ENCODE peak calls at places on chromosomes 5 and 9, in six cellular contexts. U, H, D, E, S and G are unnamed samples.

GRCh38 chr9:2765250-2765880 is 48.1 kb downstream of the KCNV2 start:
- DNase-seq in U (no peak), S (no peak), H (no peak), D (no peak), E (no peak), G (no peak)

GRCh38 chr9:36134761-36135505 is 1.6 kb upstream of the GLIPR2 start:
- DNase-seq in D (no peak), E (no peak), H (no peak), S (no peak), U (no peak), G (no peak)

GRCh38 chr5:73027361-73027760 is 71.5 kb downstream of the FCHO2 start:
- DNase-seq in D (no peak), H (no peak), E (no peak), S (no peak), U (no peak), G (no peak)

GRCh38 chr9:101418518-101419111 is 17.0 kb downstream of the ALDOB start:
- DNase-seq in H (no peak), U (no peak), D (no peak), E (no peak), S (no peak), G (no peak)

GRCh38 chr9:2116073-2116472 is 100.9 kb downstream of the SMARCA2 start:
- DNase-seq in E (peak; percentile 35), D (no peak), U (no peak), S (no peak), H (no peak), G (no peak)

GRCh38 chr9:74867483-74867882 is 20.2 kb downstream of the TRPM6 start:
- DNase-seq in S (no peak), U (no peak), E (no peak), H (no peak), D (no peak), G (no peak)

GRCh38 chr9:127583605-127584053 is 28.4 kb upstream of the STXBP1 start:
- DNase-seq in H (no peak), D (no peak), U (no peak), E (no peak), S (no peak), G (no peak)

GRCh38 chr9:110748251-110748893 is 79.8 kb downstream of the MUSK start:
- DNase-seq in H (no peak), S (no peak), U (no peak), E (no peak), D (no peak), G (no peak)

GRCh38 chr5:132746592-132747063 is 598 bp upstream of the CCNI2 start:
- DNase-seq in U (no peak), S (no peak), H (no peak), D (no peak), E (peak; percentile 32), G (no peak)

GRCh38 chr5:77463905-77464304 is 28.2 kb downstream of the WDR41 start:
- DNase-seq in S (no peak), H (no peak), E (no peak), D (no peak), U (no peak), G (no peak)

GRCh38 chr5:5250758-5251157 is 110.6 kb downstream of the ADAMTS16 start:
- DNase-seq in H (no peak), U (no peak), E (no peak), D (no peak), S (no peak), G (no peak)

GRCh38 chr9:109381011-109381729 is 60.3 kb upstream of the EPB41L4B start:
- DNase-seq in H (no peak), E (no peak), U (no peak), S (no peak), D (no peak), G (no peak)

GRCh38 chr5:90873033-90873517 is 314.5 kb downstream of the ADGRV1 start:
- DNase-seq in E (no peak), U (no peak), S (no peak), H (no peak), D (no peak), G (no peak)

DNA sequence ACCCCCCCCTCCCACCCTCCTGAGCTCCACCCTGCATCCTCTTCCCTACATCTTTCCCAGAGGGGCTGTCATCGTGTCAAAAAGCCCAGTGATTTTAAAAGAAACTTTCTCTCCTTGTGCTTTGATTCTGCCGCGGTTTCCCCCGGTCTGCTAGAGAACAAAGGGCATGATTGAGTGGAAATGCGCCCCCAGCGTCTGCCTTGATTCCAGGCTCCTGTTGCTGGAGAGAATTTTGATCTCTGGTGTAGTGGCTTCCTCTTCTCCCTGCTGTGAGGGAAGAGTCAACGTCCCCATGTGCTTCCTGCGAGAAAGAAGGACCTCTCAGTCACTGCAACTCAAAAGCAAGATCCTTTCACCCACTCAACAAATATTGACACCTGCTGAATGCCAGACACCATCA is 61.9 kb upstream of the RAPGEF1 start:
- DNase-seq in H (no peak), E (no peak), S (no peak), U (no peak), D (no peak), G (no peak)
- TF ChIP-seq CTCF in H (no peak), E (no peak), S (no peak), U (no peak), D (no peak), G (no peak)

GRCh38 chr9:114261987-114262386 is 60.9 kb upstream of the ORM1 start:
- DNase-seq in S (no peak), H (peak; percentile 81), E (no peak), U (no peak), D (no peak), G (no peak)

GRCh38 chr9:114261026-114261425 is 61.9 kb upstream of the ORM1 start:
- DNase-seq in H (no peak), D (no peak), E (no peak), U (no peak), S (no peak), G (no peak)

GRCh38 chr9:114266969-114267368 is 55.9 kb upstream of the ORM1 start:
- DNase-seq in D (no peak), U (no peak), E (no peak), S (no peak), H (no peak), G (no peak)

GRCh38 chr9:114264806-114265550 is 57.9 kb upstream of the ORM1 start:
- DNase-seq in H (no peak), E (no peak), S (no peak), U (no peak), D (no peak), G (no peak)

DNA sequence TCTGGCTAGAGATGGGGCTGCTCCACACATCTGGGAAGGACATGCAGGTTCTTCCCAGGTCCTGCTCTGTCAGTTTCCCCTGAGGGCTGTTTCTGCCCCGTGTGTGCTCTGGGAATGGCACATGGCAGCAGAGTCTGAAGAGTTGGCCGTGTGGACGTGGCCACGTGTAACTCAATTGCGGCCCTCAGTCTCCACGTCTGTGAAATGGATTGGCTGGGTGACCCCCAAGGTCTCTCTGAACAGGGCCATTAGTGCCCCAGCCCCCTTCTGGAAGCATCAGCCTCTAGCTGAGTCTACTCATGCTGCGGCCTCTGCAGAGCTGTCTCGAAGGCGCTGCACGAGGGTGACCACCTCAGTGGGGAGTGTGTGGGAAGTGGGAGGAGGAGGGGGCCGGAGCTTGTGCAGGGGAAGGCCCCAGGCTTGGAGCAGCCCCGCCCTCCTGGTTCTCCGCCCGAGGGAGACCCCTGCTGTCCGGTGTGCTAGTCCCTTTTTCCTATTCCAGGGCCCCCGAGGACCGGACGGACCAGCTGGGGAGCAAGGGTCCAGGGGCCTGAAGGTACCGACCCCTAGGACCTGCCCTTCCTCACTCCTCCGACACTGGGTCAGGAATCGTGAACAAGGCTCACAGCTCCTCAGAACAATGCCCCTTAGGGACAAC is 58.9 kb upstream of the ORM1 start:
- DNase-seq in U (peak; percentile 52), H (no peak), D (no peak), E (no peak), S (no peak), G (no peak)
- TF ChIP-seq CTCF in U (peak; percentile 32), H (no peak), D (no peak), E (peak; percentile 27), S (no peak), G (no peak)

DNA sequence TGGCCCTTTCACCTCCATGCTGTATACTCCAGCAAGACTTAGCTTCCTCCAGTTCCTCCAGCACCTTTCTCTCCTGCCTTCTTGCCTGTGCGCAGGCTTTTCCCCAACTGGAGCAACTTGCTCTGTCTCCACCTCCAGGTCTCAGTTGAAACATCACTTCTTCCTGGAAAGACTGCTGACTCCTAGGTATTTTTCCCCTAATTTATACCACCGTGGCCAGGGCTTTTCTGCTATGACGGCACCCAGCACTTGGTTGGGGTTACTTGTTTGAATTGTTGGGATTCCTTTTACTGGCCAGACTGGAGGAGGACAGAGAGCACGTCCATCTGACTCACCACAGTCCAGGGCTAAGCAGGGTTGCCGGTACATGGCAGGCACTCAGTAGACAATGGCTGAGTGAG is 67.5 kb downstream of the KCNIP1 start:
- DNase-seq in H (no peak), S (no peak), U (no peak), D (no peak), E (no peak), G (no peak)
- TF ChIP-seq CTCF in H (no peak), S (no peak), U (no peak), D (no peak), E (no peak), G (no peak)

DNA sequence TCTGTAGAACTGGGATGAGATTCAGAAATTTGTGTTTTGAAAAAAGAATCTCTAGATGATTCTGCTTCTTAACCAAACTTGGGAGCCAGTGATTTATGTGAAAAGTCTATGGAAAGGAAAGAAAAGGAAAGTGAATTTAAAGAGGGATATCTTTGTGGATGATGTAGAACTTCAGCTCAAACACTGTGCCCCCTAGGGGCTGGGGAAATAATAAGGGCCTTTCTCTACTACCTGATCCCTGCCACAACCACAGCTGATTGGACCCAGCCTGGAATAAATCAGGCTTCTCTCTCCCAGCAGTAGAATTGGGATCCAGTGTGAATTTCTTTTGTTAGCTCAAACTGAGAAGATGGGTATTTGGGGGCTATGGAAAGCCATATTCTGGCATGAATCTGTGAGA is 155.0 kb downstream of the PRELID2 start:
- DNase-seq in E (peak; percentile 27), S (peak; percentile 11), U (no peak), D (no peak), H (no peak), G (no peak)
- TF ChIP-seq CTCF in E (peak; percentile 52), S (peak; percentile 31), U (peak; percentile 22), D (no peak), H (peak; percentile 9), G (no peak)

GRCh38 chr5:13019729-13020128 is 924.8 kb downstream of the DNAH5 start:
- DNase-seq in S (no peak), D (no peak), U (no peak), H (no peak), E (no peak), G (no peak)
- TF ChIP-seq CTCF in S (no peak), D (no peak), U (no peak), H (no peak), E (no peak), G (no peak)

DNA sequence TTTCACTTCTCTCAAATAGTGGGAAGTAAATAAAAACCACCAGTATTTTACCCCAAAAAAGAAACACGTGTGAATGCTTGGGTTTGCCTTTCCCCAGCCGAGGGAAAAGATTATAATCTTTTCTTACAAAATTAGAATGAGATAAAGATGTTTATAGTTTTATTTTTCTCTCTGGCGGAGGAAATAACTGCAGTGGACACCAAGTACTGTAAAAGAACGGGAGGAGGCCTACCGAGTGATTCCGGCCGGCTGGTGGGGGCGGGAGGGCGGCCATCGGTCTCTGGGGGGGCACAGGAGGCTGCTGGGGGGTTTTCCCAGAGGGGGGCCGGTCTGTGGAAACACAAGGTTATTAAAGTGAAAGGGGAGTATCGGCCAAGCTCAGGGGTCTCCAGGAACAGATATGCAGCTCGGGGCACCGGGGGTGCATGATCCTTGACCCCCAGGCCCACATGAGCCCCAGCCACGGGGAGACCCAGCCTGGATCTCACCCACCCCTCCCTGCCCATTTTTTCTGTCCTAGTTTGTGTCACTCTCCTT is 29.4 kb downstream of the LCP2 start:
- DNase-seq in E (no peak), U (no peak), S (no peak), D (no peak), H (no peak), G (no peak)
- TF ChIP-seq CTCF in E (no peak), U (no peak), S (no peak), D (no peak), H (no peak), G (no peak)